ENCODE peak calls at places on chromosomes 5 and 9, in six cellular contexts. V is upper lobe of left lung, J is GM12878, H is A549, P is K562, M is HepG2. C is an unnamed sample.
A peak's percentile ranks its signal among the peaks of the same experiment; 100 is the strongest.

GRCh38 chr5:114789773-114790402 is 379.8 kb downstream of the TRIM36 start:
- ATAC-seq in P (no peak), V (no peak), H (no peak), J (peak; percentile 83), M (peak; percentile 69), C (no peak)

GRCh38 chr9:99092643-99093491 is 12.0 kb upstream of the TGFBR1 start:
- ATAC-seq in J (no peak), P (peak; percentile 70), H (no peak), V (no peak), M (no peak), C (no peak)

GRCh38 chr5:39506216-39506615 is 81.4 kb upstream of the DAB2 start:
- ATAC-seq in M (no peak), H (no peak), V (no peak), J (no peak), P (no peak), C (no peak)

GRCh38 chr5:161051920-161052500 is 200.0 kb upstream of the ATP10B start:
- ATAC-seq in J (no peak), V (peak; percentile 67), M (no peak), P (no peak), H (no peak), C (no peak)

GRCh38 chr9:34549407-34549732 is 26.6 kb upstream of the ENHO start:
- ATAC-seq in J (no peak), H (no peak), P (no peak), V (no peak), M (no peak), C (no peak)

GRCh38 chr9:76353280-76353679 is 40.9 kb downstream of the RFK start:
- ATAC-seq in H (no peak), P (peak; percentile 71), M (no peak), J (no peak), V (no peak), C (no peak)

GRCh38 chr5:120366047-120366446 is 98.1 kb upstream of the PRR16 start:
- ATAC-seq in V (no peak), P (peak; percentile 64), M (no peak), J (no peak), H (no peak), C (no peak)

GRCh38 chr5:14359069-14360043 is 216.2 kb downstream of the TRIO start:
- ATAC-seq in P (no peak), J (no peak), H (peak; percentile 11), V (no peak), M (no peak), C (no peak)

GRCh38 chr9:138053321-138053868 is 175.8 kb downstream of the CACNA1B start:
- ATAC-seq in M (no peak), V (no peak), P (peak; percentile 98), H (no peak), J (peak; percentile 48), C (no peak)

DNA sequence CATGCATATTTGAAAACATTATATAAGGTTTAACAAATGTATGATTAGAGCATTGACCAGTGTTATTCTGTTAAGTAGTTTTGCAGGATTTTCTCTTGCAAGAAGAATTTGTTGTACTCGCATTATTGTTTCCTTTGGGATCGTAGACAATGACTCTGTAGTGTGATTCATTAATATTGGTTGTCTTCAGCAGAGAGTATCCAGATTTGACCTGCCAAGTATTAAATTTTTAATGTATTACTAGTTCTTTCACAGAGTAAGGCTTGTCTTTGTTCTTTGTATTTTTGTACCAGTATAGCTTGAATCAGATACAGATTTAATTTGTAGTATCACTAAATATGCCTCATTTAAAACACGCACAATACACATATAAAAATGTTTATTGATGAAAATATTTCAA is 155.1 kb downstream of the PBX3 start:
- ATAC-seq in P (no peak), V (no peak), J (no peak), M (no peak), H (no peak), C (no peak)
- TF ChIP-seq EP300 in P (no peak), V (no peak), J (no peak), M (no peak), H (no peak), C (no peak)

GRCh38 chr9:96480736-96481135 is 30.8 kb downstream of the HABP4 start:
- ATAC-seq in H (no peak), J (no peak), P (no peak), M (no peak), V (no peak), C (no peak)
- H3K4me1 ChIP-seq in H (peaks cover 7% of the 10 kb centered on the region), J (peaks cover 26% of the 10 kb centered on the region), P (peaks cover 3% of the 10 kb centered on the region), M (peaks cover 9% of the 10 kb centered on the region), V (no peaks in the 10 kb centered on the region), C (no peaks in the 10 kb centered on the region)

GRCh38 chr5:151620463-151620844 is 29.3 kb upstream of the FAT2 start:
- ATAC-seq in H (no peak), M (no peak), V (no peak), P (no peak), J (no peak), C (no peak)

GRCh38 chr5:151624486-151624885 is 33.4 kb upstream of the FAT2 start:
- ATAC-seq in M (no peak), V (no peak), H (no peak), P (no peak), J (no peak), C (no peak)

GRCh38 chr5:151619812-151620462 is 28.8 kb upstream of the FAT2 start:
- ATAC-seq in P (no peak), H (no peak), M (no peak), J (no peak), V (no peak), C (no peak)

GRCh38 chr5:151617841-151618710 is 26.9 kb upstream of the FAT2 start:
- ATAC-seq in V (no peak), J (peak; percentile 53), M (peak; percentile 78), P (no peak), H (peak; percentile 36), C (no peak)

DNA sequence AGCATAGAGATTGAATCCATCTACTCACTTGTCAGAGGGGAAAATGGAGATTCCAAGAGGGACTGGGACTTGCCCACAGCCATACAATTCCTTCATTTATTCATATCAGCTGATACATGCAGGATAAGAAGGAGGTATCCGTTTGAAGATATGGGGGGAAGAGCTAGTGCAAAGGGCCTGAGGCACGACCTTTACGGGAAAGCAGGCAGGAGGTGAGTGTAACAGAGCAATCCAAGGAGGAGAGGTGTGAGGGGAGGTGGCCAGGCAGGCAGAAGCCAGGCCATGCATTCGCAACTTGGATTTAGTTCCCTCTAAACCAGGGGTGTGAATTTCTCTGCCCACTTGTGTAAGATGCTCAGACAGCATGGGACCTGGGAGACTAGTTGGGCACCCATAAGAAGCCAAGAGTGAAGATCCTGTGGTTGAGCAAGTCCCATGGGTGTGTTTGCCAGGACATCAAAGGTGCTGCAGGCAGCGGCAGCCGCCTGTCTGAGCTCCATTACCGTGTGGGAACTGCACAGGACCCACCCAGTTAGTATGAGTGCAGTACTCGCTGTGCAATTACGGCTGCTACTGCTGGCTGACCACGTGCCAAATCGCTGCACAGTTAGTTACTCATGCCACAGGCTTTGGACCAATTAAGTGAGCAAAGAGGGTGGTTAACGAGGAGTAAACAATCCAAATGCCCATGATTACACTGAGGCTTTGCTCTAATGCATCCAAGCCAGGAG is 31.4 kb upstream of the FAT2 start:
- ATAC-seq in H (no peak), J (no peak), V (no peak), P (no peak), M (no peak), C (no peak)
- TF ChIP-seq EP300 in H (no peak), J (no peak), V (no peak), P (no peak), M (no peak), C (no peak)

DNA sequence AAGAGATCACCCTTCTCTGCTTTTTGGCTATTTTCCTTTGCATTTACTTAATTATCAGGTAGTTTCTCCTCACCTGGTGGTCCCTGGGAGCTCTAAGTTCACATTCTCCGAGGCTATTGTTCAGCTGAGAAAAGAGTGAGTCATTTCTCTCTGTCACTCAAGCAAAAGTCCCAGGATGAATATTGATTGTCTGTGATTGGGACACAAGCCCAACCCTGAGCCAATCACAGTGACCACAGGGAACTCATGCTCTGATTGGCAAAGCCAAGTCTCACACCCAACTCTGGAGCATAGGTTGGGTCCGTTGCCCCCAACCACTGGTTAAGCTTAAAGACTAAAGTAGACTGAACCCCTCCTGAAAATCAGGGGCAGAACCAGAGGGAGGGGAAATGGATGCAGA is 27.8 kb upstream of the FAT2 start:
- ATAC-seq in H (no peak), M (no peak), J (peak; percentile 50), P (no peak), V (no peak), C (no peak)
- H3K4me1 ChIP-seq in H (peaks cover 16% of the 10 kb centered on the region), M (peaks cover 20% of the 10 kb centered on the region), J (peaks cover 15% of the 10 kb centered on the region), P (no peaks in the 10 kb centered on the region), V (no peaks in the 10 kb centered on the region), C (no peaks in the 10 kb centered on the region)

GRCh38 chr5:137837741-137838389 is 29.8 kb upstream of the MYOT start:
- ATAC-seq in V (no peak), P (no peak), J (no peak), H (no peak), M (no peak), C (no peak)
- TF ChIP-seq EP300 in V (no peak), P (no peak), J (no peak), H (no peak), M (no peak), C (no peak)